ENCODE peak calls at places on chromosomes 11 and 22, in five cellular contexts. Q, E, Z, J and Y are unnamed samples.

GRCh38 chr11:77175021-77175842 is 47.2 kb downstream of the MYO7A start:
- DNase-seq in Q (no peak), E (no peak), Z (no peak), J (no peak), Y (no peak)

GRCh38 chr11:83612891-83613766 is 327.0 kb upstream of the CCDC90B start:
- DNase-seq in Q (no peak), E (no peak), Z (peak; percentile 61), J (peak; percentile 73), Y (peak; percentile 30)

GRCh38 chr11:46272816-46273427 is 4.5 kb upstream of the CREB3L1 start:
- DNase-seq in Q (peak; percentile 76), E (no peak), Z (no peak), J (no peak), Y (no peak)

GRCh38 chr11:117884994-117885393 is 8.5 kb upstream of the FXYD6 start:
- DNase-seq in Q (peak; percentile 21), E (no peak), Z (no peak), J (no peak), Y (no peak)

GRCh38 chr22:36954251-36955014 is 41.0 kb downstream of the CSF2RB start:
- DNase-seq in Q (no peak), E (no peak), Z (no peak), J (no peak), Y (no peak)

GRCh38 chr22:39518996-39519680 is 1.2 kb upstream of the ATF4 start:
- DNase-seq in Q (peak; percentile 48), E (no peak), Z (no peak), J (no peak), Y (no peak)

GRCh38 chr22:25482868-25483639 is 81.4 kb upstream of the GRK3 start:
- DNase-seq in Q (no peak), E (no peak), Z (no peak), J (no peak), Y (no peak)

GRCh38 chr11:128830836-128831780 is 36.0 kb downstream of the KCNJ1 start:
- DNase-seq in Q (peak; percentile 84), E (peak; percentile 73), Z (peak; percentile 86), J (peak; percentile 87), Y (peak; percentile 84)

GRCh38 chr11:59867946-59868345 is 1.7 kb upstream of the TCN1 start:
- DNase-seq in Q (no peak), E (no peak), Z (no peak), J (no peak), Y (no peak)

GRCh38 chr22:29112680-29113079 is 39.8 kb downstream of the KREMEN1 start:
- DNase-seq in Q (peak; percentile 8), E (no peak), Z (no peak), J (no peak), Y (no peak)

GRCh38 chr11:64372802-64373597 is 14.0 kb downstream of the RPS6KA4 start:
- DNase-seq in Q (no peak), E (peak; percentile 79), Z (peak; percentile 95), J (peak; percentile 37), Y (no peak)

GRCh38 chr11:61277973-61278565 is 17.0 kb downstream of the VWCE start:
- DNase-seq in Q (no peak), E (no peak), Z (no peak), J (peak; percentile 29), Y (no peak)

GRCh38 chr11:31986201-31986889 is 104.5 kb upstream of the RCN1 start:
- DNase-seq in Q (no peak), E (no peak), Z (no peak), J (no peak), Y (no peak)

GRCh38 chr11:3802016-3802790 is 4.8 kb upstream of the NUP98 start:
- DNase-seq in Q (peak; percentile 58), E (no peak), Z (no peak), J (no peak), Y (no peak)

GRCh38 chr11:134677338-134677948 is 265.4 kb upstream of the B3GAT1 start:
- DNase-seq in Q (no peak), E (no peak), Z (no peak), J (no peak), Y (no peak)

GRCh38 chr22:28594076-28594783 is 85.4 kb downstream of the TTC28 start:
- DNase-seq in Q (no peak), E (no peak), Z (no peak), J (no peak), Y (no peak)

GRCh38 chr11:33344611-33345010 is 87.4 kb downstream of the HIPK3 start:
- DNase-seq in Q (peak; percentile 18), E (no peak), Z (no peak), J (no peak), Y (no peak)

GRCh38 chr11:86724137-86724536 is 51.7 kb upstream of the ME3 start:
- DNase-seq in Q (no peak), E (no peak), Z (no peak), J (no peak), Y (no peak)

GRCh38 chr11:95387319-95387718 is 156.3 kb upstream of the SESN3 start:
- DNase-seq in Q (no peak), E (no peak), Z (no peak), J (no peak), Y (no peak)

GRCh38 chr11:33296695-33297094 is 39.5 kb downstream of the HIPK3 start:
- DNase-seq in Q (no peak), E (no peak), Z (no peak), J (no peak), Y (no peak)

GRCh38 chr11:70335511-70335910 is 62.8 kb upstream of the CTTN start:
- DNase-seq in Q (no peak), E (no peak), Z (no peak), J (no peak), Y (no peak)

GRCh38 chr11:93942176-93942575 is 79.0 kb upstream of the HEPHL1 start:
- DNase-seq in Q (no peak), E (no peak), Z (no peak), J (no peak), Y (no peak)

GRCh38 chr22:45225732-45226560 is 14.7 kb downstream of the KIAA0930 start:
- DNase-seq in Q (peak; percentile 70), E (peak; percentile 69), Z (peak; percentile 29), J (no peak), Y (no peak)

GRCh38 chr11:20368441-20368840 is 4.9 kb downstream of the HTATIP2 start:
- DNase-seq in Q (no peak), E (no peak), Z (no peak), J (no peak), Y (no peak)

GRCh38 chr22:42863349-42863911 is 6.4 kb upstream of the ARFGAP3 start:
- DNase-seq in Q (peak; percentile 88), E (peak; percentile 30), Z (no peak), J (no peak), Y (no peak)

GRCh38 chr11:97506360-97506759 is 1116.5 kb downstream of the JRKL start:
- DNase-seq in Q (no peak), E (no peak), Z (no peak), J (no peak), Y (no peak)

GRCh38 chr11:22338465-22338810 is 257 bp downstream of the SLC17A6 start:
- DNase-seq in Q (no peak), E (no peak), Z (peak; percentile 29), J (peak; percentile 35), Y (no peak)

GRCh38 chr22:42509548-42509947 is 10.0 kb downstream of the RRP7A start:
- DNase-seq in Q (no peak), E (no peak), Z (no peak), J (no peak), Y (no peak)

GRCh38 chr22:30260276-30260675 is 6.4 kb downstream of the OSM start:
- DNase-seq in Q (no peak), E (no peak), Z (no peak), J (no peak), Y (no peak)
- H2BK5ac ChIP-seq in Q (no peak overlapping the region), E (no peak overlapping the region), Z (no peak overlapping the region), J (no peak overlapping the region), Y (no peak overlapping the region)

GRCh38 chr22:18028817-18029527 is 4.6 kb upstream of the MICAL3 start:
- DNase-seq in Q (no peak), E (no peak), Z (no peak), J (no peak), Y (no peak)
- H3K9ac ChIP-seq in Q (no peak overlapping the region), E (no peak overlapping the region), Z (no peak overlapping the region), J (no peak overlapping the region), Y (no peak overlapping the region)

GRCh38 chr11:335779-336665 is 15.4 kb upstream of the IFITM3 start:
- DNase-seq in Q (no peak), E (no peak), Z (no peak), J (no peak), Y (no peak)

GRCh38 chr11:331332-332060 is 10.8 kb upstream of the IFITM3 start:
- DNase-seq in Q (no peak), E (no peak), Z (peak; percentile 27), J (no peak), Y (no peak)

GRCh38 chr11:332651-333480 is 12.2 kb upstream of the IFITM3 start:
- DNase-seq in Q (no peak), E (no peak), Z (peak; percentile 23), J (no peak), Y (no peak)

GRCh38 chr11:336666-337002 is 16.0 kb upstream of the IFITM3 start:
- DNase-seq in Q (no peak), E (no peak), Z (no peak), J (no peak), Y (no peak)

DNA sequence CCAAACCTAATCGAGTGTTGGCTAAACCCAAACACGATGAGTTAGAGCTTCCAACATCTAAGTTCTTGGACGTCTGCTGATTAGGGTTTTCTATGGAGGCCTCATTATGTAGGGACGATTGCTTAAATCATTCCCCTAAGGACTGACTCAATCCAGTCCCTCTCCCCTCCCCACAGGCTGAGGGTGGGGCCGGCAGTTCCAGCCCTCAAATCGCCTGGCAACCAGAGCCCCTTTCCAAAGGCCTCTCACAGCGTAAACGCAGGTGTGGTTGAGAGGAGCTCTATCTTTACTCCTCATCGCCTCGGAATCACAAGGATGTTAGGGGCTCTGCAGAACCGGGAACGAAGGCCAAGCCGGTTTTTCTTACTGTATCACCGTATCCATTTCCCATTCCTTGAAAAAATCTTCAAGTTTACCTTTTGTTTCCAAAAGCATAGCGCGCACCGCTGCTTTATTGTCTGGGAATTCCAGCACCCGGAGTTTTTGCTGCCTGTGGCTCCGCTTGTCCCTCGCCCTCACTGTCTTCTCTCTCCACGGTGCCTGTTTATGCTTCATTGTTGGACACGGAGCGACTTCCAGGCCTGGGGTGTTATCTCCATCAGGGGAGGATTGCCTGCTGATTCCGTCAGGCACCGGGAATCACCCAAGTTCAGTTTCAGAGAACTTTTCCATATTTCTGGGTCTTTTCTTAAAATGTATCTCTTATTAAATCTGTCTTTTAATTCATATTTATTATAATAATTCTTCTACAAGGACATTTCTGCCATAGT is 13.8 kb upstream of the IFITM3 start:
- DNase-seq in Q (no peak), E (peak; percentile 7), Z (peak; percentile 90), J (peak; percentile 98), Y (no peak)
- H2BK5ac ChIP-seq in Q (no peak overlapping the region), E (no peak overlapping the region), Z (no peak overlapping the region), J (peak overlapping the region; percentile 99), Y (peak overlapping the region; percentile 30)

GRCh38 chr11:17353228-17354021 is 1.8 kb downstream of the NCR3LG1 start:
- DNase-seq in Q (peak; percentile 76), E (peak; percentile 61), Z (peak; percentile 77), J (peak; percentile 81), Y (peak; percentile 63)

GRCh38 chr11:17352925-17353227 is 1.3 kb downstream of the NCR3LG1 start:
- DNase-seq in Q (peak; percentile 34), E (no peak), Z (peak; percentile 35), J (no peak), Y (no peak)

GRCh38 chr11:17350455-17351170 is 987 bp upstream of the NCR3LG1 start:
- DNase-seq in Q (no peak), E (no peak), Z (no peak), J (no peak), Y (no peak)

GRCh38 chr11:17351510-17352176 is at the start of gene NCR3LG1:
- DNase-seq in Q (peak; percentile 77), E (peak; percentile 78), Z (peak; percentile 57), J (peak; percentile 40), Y (peak; percentile 24)

GRCh38 chr11:17351171-17351509 is 460 bp upstream of the NCR3LG1 start:
- DNase-seq in Q (no peak), E (no peak), Z (no peak), J (no peak), Y (no peak)
- H3K9ac ChIP-seq in Q (peak overlapping the region; percentile 37), E (no peak overlapping the region), Z (no peak overlapping the region), J (no peak overlapping the region), Y (no peak overlapping the region)